ENCODE peak calls at places on chromosomes 3 and 15, in four cellular contexts. One of them, this sample, is unnamed.

GRCh38 chr3:73255609-73256029 is 194.2 kb downstream of the EBLN2 start:
- DNase-seq in effector memory CD8-positive, alpha-beta T cell: no peak
- DNase-seq in T-helper 9 cell: no peak
- DNase-seq in MCF 10A: peak
- DNase-seq in this sample: peak

GRCh38 chr15:59814409-59814808 is 125.3 kb upstream of the BNIP2 start:
- DNase-seq in T-helper 9 cell: no peak
- DNase-seq in MCF 10A: no peak
- DNase-seq in effector memory CD8-positive, alpha-beta T cell: no peak
- DNase-seq in this sample: no peak

GRCh38 chr3:28240440-28240839 is 979 bp upstream of the CMC1 start:
- DNase-seq in MCF 10A: no peak
- DNase-seq in T-helper 9 cell: no peak
- DNase-seq in effector memory CD8-positive, alpha-beta T cell: no peak
- DNase-seq in this sample: no peak

GRCh38 chr15:76160426-76161152 is 100.8 kb downstream of the TMEM266 start:
- DNase-seq in MCF 10A: no peak
- DNase-seq in effector memory CD8-positive, alpha-beta T cell: no peak
- DNase-seq in T-helper 9 cell: no peak
- DNase-seq in this sample: peak

GRCh38 chr3:195587406-195587805 is 3.7 kb upstream of the APOD start:
- DNase-seq in MCF 10A: no peak
- DNase-seq in effector memory CD8-positive, alpha-beta T cell: no peak
- DNase-seq in T-helper 9 cell: no peak
- DNase-seq in this sample: no peak

GRCh38 chr3:46730819-46731218 is 13.2 kb upstream of the PRSS50 start:
- DNase-seq in effector memory CD8-positive, alpha-beta T cell: no peak
- DNase-seq in MCF 10A: no peak
- DNase-seq in T-helper 9 cell: no peak
- DNase-seq in this sample: no peak

GRCh38 chr3:161267646-161268045 is 46.5 kb downstream of the NMD3 start:
- DNase-seq in MCF 10A: no peak
- DNase-seq in T-helper 9 cell: no peak
- DNase-seq in effector memory CD8-positive, alpha-beta T cell: no peak
- DNase-seq in this sample: no peak

GRCh38 chr15:64619880-64620839 is 155.2 kb downstream of the RBPMS2 start:
- DNase-seq in T-helper 9 cell: no peak
- DNase-seq in MCF 10A: peak
- DNase-seq in effector memory CD8-positive, alpha-beta T cell: no peak
- DNase-seq in this sample: peak

GRCh38 chr3:98782826-98783500 is 19.8 kb downstream of the ST3GAL6 start:
- DNase-seq in MCF 10A: no peak
- DNase-seq in T-helper 9 cell: no peak
- DNase-seq in effector memory CD8-positive, alpha-beta T cell: no peak
- DNase-seq in this sample: no peak

GRCh38 chr15:62742409-62743171 is 300.0 kb upstream of the TPM1 start:
- DNase-seq in MCF 10A: peak
- DNase-seq in T-helper 9 cell: peak
- DNase-seq in effector memory CD8-positive, alpha-beta T cell: peak
- DNase-seq in this sample: peak

GRCh38 chr3:15997274-15997943 is 177.1 kb upstream of the GALNT15 start:
- DNase-seq in MCF 10A: no peak
- DNase-seq in T-helper 9 cell: no peak
- DNase-seq in effector memory CD8-positive, alpha-beta T cell: no peak
- DNase-seq in this sample: no peak

GRCh38 chr15:43376017-43376705 is 5.3 kb downstream of the TUBGCP4 start:
- DNase-seq in MCF 10A: peak
- DNase-seq in effector memory CD8-positive, alpha-beta T cell: peak
- DNase-seq in T-helper 9 cell: peak
- DNase-seq in this sample: peak

GRCh38 chr3:70740872-70741271 is 428.4 kb upstream of the MDFIC2 start:
- DNase-seq in T-helper 9 cell: no peak
- DNase-seq in MCF 10A: no peak
- DNase-seq in effector memory CD8-positive, alpha-beta T cell: no peak
- DNase-seq in this sample: no peak

GRCh38 chr3:106160396-106160795 is 291.6 kb upstream of the CBLB start:
- DNase-seq in effector memory CD8-positive, alpha-beta T cell: no peak
- DNase-seq in MCF 10A: no peak
- DNase-seq in T-helper 9 cell: no peak
- DNase-seq in this sample: no peak

GRCh38 chr3:30308131-30308530 is 298.3 kb upstream of the TGFBR2 start:
- DNase-seq in MCF 10A: peak
- DNase-seq in T-helper 9 cell: no peak
- DNase-seq in effector memory CD8-positive, alpha-beta T cell: no peak
- DNase-seq in this sample: peak

GRCh38 chr15:40256642-40257235 is 17.9 kb downstream of the PAK6 start:
- DNase-seq in effector memory CD8-positive, alpha-beta T cell: peak
- DNase-seq in T-helper 9 cell: no peak
- DNase-seq in MCF 10A: no peak
- DNase-seq in this sample: no peak

GRCh38 chr15:39919740-39920509 is at the start of gene GPR176:
- DNase-seq in MCF 10A: no peak
- DNase-seq in T-helper 9 cell: peak
- DNase-seq in effector memory CD8-positive, alpha-beta T cell: peak
- DNase-seq in this sample: peak

GRCh38 chr3:32403663-32404062 is 12.0 kb downstream of the CMTM7 start:
- DNase-seq in MCF 10A: no peak
- DNase-seq in effector memory CD8-positive, alpha-beta T cell: no peak
- DNase-seq in T-helper 9 cell: no peak
- DNase-seq in this sample: peak

GRCh38 chr3:20141306-20141705 is 44.7 kb downstream of the SGO1 start:
- DNase-seq in effector memory CD8-positive, alpha-beta T cell: no peak
- DNase-seq in T-helper 9 cell: no peak
- DNase-seq in MCF 10A: no peak
- DNase-seq in this sample: no peak

GRCh38 chr15:71431345-71432336 is 316.4 kb downstream of the THSD4 start:
- DNase-seq in T-helper 9 cell: no peak
- DNase-seq in MCF 10A: no peak
- DNase-seq in effector memory CD8-positive, alpha-beta T cell: no peak
- DNase-seq in this sample: no peak

GRCh38 chr15:47196057-47196456 is 521.2 kb upstream of the SEMA6D start:
- DNase-seq in effector memory CD8-positive, alpha-beta T cell: no peak
- DNase-seq in MCF 10A: peak
- DNase-seq in T-helper 9 cell: no peak
- DNase-seq in this sample: peak

GRCh38 chr15:90685688-90686434 is 31.3 kb upstream of the BLM start:
- DNase-seq in T-helper 9 cell: no peak
- DNase-seq in effector memory CD8-positive, alpha-beta T cell: no peak
- DNase-seq in MCF 10A: no peak
- DNase-seq in this sample: no peak

GRCh38 chr3:32577621-32578556 is 7.2 kb upstream of the DYNC1LI1 start:
- DNase-seq in effector memory CD8-positive, alpha-beta T cell: no peak
- DNase-seq in T-helper 9 cell: no peak
- DNase-seq in MCF 10A: no peak
- DNase-seq in this sample: peak

GRCh38 chr15:76935620-76936019 is 4.1 kb downstream of the RCN2 start:
- DNase-seq in MCF 10A: no peak
- DNase-seq in T-helper 9 cell: no peak
- DNase-seq in effector memory CD8-positive, alpha-beta T cell: no peak
- DNase-seq in this sample: peak

GRCh38 chr3:141796436-141797166 is 33.4 kb downstream of the GRK7 start:
- DNase-seq in T-helper 9 cell: peak
- DNase-seq in MCF 10A: no peak
- DNase-seq in effector memory CD8-positive, alpha-beta T cell: peak
- DNase-seq in this sample: no peak

GRCh38 chr3:194573680-194574437 is 59.4 kb downstream of the TMEM44 start:
- DNase-seq in effector memory CD8-positive, alpha-beta T cell: peak
- DNase-seq in T-helper 9 cell: no peak
- DNase-seq in MCF 10A: peak
- DNase-seq in this sample: peak

GRCh38 chr15:75844629-75845390 is 1.6 kb downstream of the UBE2Q2 start:
- DNase-seq in T-helper 9 cell: no peak
- DNase-seq in MCF 10A: no peak
- DNase-seq in effector memory CD8-positive, alpha-beta T cell: no peak
- DNase-seq in this sample: no peak

GRCh38 chr3:97957617-97958311 is 14.5 kb downstream of the RIOX2 start:
- DNase-seq in T-helper 9 cell: no peak
- DNase-seq in MCF 10A: peak
- DNase-seq in effector memory CD8-positive, alpha-beta T cell: no peak
- DNase-seq in this sample: no peak

GRCh38 chr15:31489281-31489680 is 162.6 kb downstream of the KLF13 start:
- DNase-seq in effector memory CD8-positive, alpha-beta T cell: no peak
- DNase-seq in MCF 10A: no peak
- DNase-seq in T-helper 9 cell: no peak
- DNase-seq in this sample: no peak

GRCh38 chr15:74438206-74438605 is 4.4 kb upstream of the SEMA7A start:
- DNase-seq in effector memory CD8-positive, alpha-beta T cell: no peak
- DNase-seq in MCF 10A: no peak
- DNase-seq in T-helper 9 cell: no peak
- DNase-seq in this sample: no peak

GRCh38 chr15:41827290-41827879 is 507 bp upstream of the JMJD7 start:
- DNase-seq in T-helper 9 cell: peak
- DNase-seq in MCF 10A: no peak
- DNase-seq in effector memory CD8-positive, alpha-beta T cell: peak
- DNase-seq in this sample: peak

GRCh38 chr3:47534021-47534454 is 20.5 kb upstream of the ELP6 start:
- DNase-seq in effector memory CD8-positive, alpha-beta T cell: no peak
- DNase-seq in MCF 10A: no peak
- DNase-seq in T-helper 9 cell: no peak
- DNase-seq in this sample: peak

GRCh38 chr3:149512073-149512782 is 37.7 kb downstream of the TM4SF4 start:
- DNase-seq in MCF 10A: peak
- DNase-seq in T-helper 9 cell: no peak
- DNase-seq in effector memory CD8-positive, alpha-beta T cell: peak
- DNase-seq in this sample: peak

GRCh38 chr3:56800373-56801150 is 1.2 kb downstream of the ARHGEF3 start:
- DNase-seq in T-helper 9 cell: peak
- DNase-seq in effector memory CD8-positive, alpha-beta T cell: peak
- DNase-seq in MCF 10A: no peak
- DNase-seq in this sample: peak

GRCh38 chr3:64612082-64612860 is 75.5 kb downstream of the ADAMTS9 start:
- DNase-seq in MCF 10A: no peak
- DNase-seq in effector memory CD8-positive, alpha-beta T cell: no peak
- DNase-seq in T-helper 9 cell: no peak
- DNase-seq in this sample: no peak

GRCh38 chr3:123489400-123490004 is 40.6 kb upstream of the ADCY5 start:
- DNase-seq in T-helper 9 cell: peak
- DNase-seq in MCF 10A: peak
- DNase-seq in effector memory CD8-positive, alpha-beta T cell: peak
- DNase-seq in this sample: peak